ENCODE peak calls at places on chromosomes 4 and X, in seven cellular contexts. S is IMR-90, V is pancreas, M is mucosa of descending colon, B is H9, K is endothelial cell, J is fibroblast of mammary gland. A is an unnamed sample.

GRCh38 chr4:165175879-165176278 is 31.5 kb upstream of the KLHL2 start:
- DNase-seq in B (no peak), V (no peak), K (no peak), J (no peak), M (no peak), S (no peak), A (no peak)

GRCh38 chr4:85869156-85869555 is 394.2 kb downstream of the ARHGAP24 start:
- DNase-seq in V (no peak), J (no peak), K (no peak), S (no peak), B (no peak), M (no peak), A (no peak)

GRCh38 chr4:98996056-98996941 is 778 bp downstream of the METAP1 start:
- DNase-seq in B (no peak), S (peak; percentile 55), J (peak; percentile 28), M (no peak), K (no peak), V (no peak), A (no peak)

GRCh38 chr4:8821151-8821950 is 50.3 kb downstream of the HMX1 start:
- DNase-seq in S (no peak), J (no peak), B (no peak), K (peak; percentile 2), V (no peak), M (no peak), A (peak; percentile 48)

GRCh38 chrX:13520441-13520840 is 49.0 kb upstream of the EGFL6 start:
- DNase-seq in S (no peak), K (no peak), V (no peak), J (no peak), M (no peak), B (no peak), A (no peak)

GRCh38 chr4:138003248-138003647 is 238.9 kb downstream of the SLC7A11 start:
- DNase-seq in S (peak; percentile 51), B (no peak), M (no peak), V (no peak), J (peak; percentile 31), K (no peak), A (no peak)

GRCh38 chr4:135418353-135418752 is 1216.8 kb upstream of the PABPC4L start:
- DNase-seq in V (no peak), B (peak; percentile 32), S (peak; percentile 29), K (no peak), J (no peak), M (no peak), A (no peak)

GRCh38 chr4:92307156-92307555 is 3.4 kb downstream of the GRID2 start:
- DNase-seq in S (no peak), V (no peak), K (no peak), M (no peak), B (no peak), J (no peak), A (no peak)

GRCh38 chr4:2330119-2331042 is 68.5 kb upstream of the MXD4 start:
- DNase-seq in J (peak; percentile 94), V (no peak), S (peak; percentile 95), M (no peak), K (no peak), B (no peak), A (no peak)

GRCh38 chrX:10554612-10555270 is 65.6 kb downstream of the MID1 start:
- DNase-seq in V (no peak), B (no peak), J (no peak), M (no peak), K (no peak), S (no peak), A (no peak)

GRCh38 chrX:107227780-107228485 is 21.5 kb downstream of the DNAAF6 start:
- DNase-seq in B (no peak), S (no peak), M (no peak), K (no peak), V (no peak), J (no peak), A (no peak)

GRCh38 chr4:152074573-152074972 is 313.8 kb upstream of the GATB start:
- DNase-seq in V (no peak), B (no peak), J (no peak), M (no peak), S (no peak), K (no peak), A (no peak)

GRCh38 chrX:104187931-104188330 is 21.7 kb downstream of the FAM199X start:
- DNase-seq in K (no peak), J (no peak), V (no peak), B (no peak), M (no peak), S (no peak), A (no peak)

GRCh38 chrX:102339312-102340298 is 92.6 kb downstream of the NXF2 start:
- DNase-seq in B (peak; percentile 92), S (no peak), J (no peak), K (no peak), M (no peak), V (no peak), A (peak; percentile 58)

GRCh38 chr4:7128651-7129050 is 60.8 kb upstream of the GRPEL1 start:
- DNase-seq in M (no peak), B (no peak), J (no peak), V (no peak), K (no peak), S (no peak), A (no peak)

GRCh38 chr4:62517721-62518120 is 1317.6 kb downstream of the ADGRL3 start:
- DNase-seq in K (no peak), M (no peak), S (no peak), V (no peak), J (no peak), B (no peak), A (no peak)

GRCh38 chrX:96776966-96777365 is 92.3 kb downstream of the DIAPH2 start:
- DNase-seq in S (peak; percentile 28), K (no peak), J (peak; percentile 19), V (no peak), B (no peak), M (no peak), A (no peak)

GRCh38 chrX:45266456-45266855 is 65.8 kb upstream of the DIPK2B start:
- DNase-seq in M (no peak), S (no peak), B (no peak), J (peak; percentile 5), K (no peak), V (no peak), A (no peak)

GRCh38 chrX:154918060-154918483 is 31.9 kb downstream of the F8A1 start:
- DNase-seq in S (peak; percentile 80), K (peak; percentile 28), B (peak; percentile 66), V (no peak), M (no peak), J (peak; percentile 90), A (no peak)

GRCh38 chrX:70313503-70313902 is 23.6 kb downstream of the KIF4A start:
- DNase-seq in B (no peak), M (no peak), V (no peak), J (peak; percentile 48), K (no peak), S (peak; percentile 52), A (no peak)

GRCh38 chr4:159227378-159227777 is 124.5 kb downstream of the RAPGEF2 start:
- DNase-seq in J (peak; percentile 17), K (no peak), B (no peak), S (peak; percentile 39), V (no peak), M (no peak), A (no peak)

GRCh38 chr4:77220841-77221613 is 64.0 kb downstream of the CCNG2 start:
- DNase-seq in S (peak; percentile 54), B (no peak), M (no peak), V (no peak), J (peak; percentile 64), K (no peak), A (no peak)

GRCh38 chrX:72620550-72621145 is 48.0 kb upstream of the HDAC8 start:
- DNase-seq in K (no peak), J (peak; percentile 95), S (peak; percentile 89), B (no peak), M (no peak), V (peak; percentile 55), A (no peak)

GRCh38 chr4:5429747-5430146 is 278.6 kb downstream of the EVC2 start:
- DNase-seq in J (no peak), V (no peak), M (no peak), B (no peak), S (no peak), K (no peak), A (no peak)
- TF ChIP-seq CTCF in J (no peak), V (no peak), M (no peak), B (no peak), S (no peak), K (no peak), A (no peak)

GRCh38 chr4:121457278-121457875 is 76.6 kb upstream of the QRFPR start:
- DNase-seq in B (no peak), V (no peak), J (no peak), K (no peak), S (no peak), M (no peak), A (no peak)

GRCh38 chr4:121459056-121459455 is 78.2 kb upstream of the QRFPR start:
- DNase-seq in S (no peak), B (no peak), K (no peak), M (no peak), J (no peak), V (no peak), A (no peak)

GRCh38 chr4:121464854-121465253 is 84.0 kb upstream of the QRFPR start:
- DNase-seq in J (no peak), V (no peak), K (no peak), S (no peak), M (no peak), B (no peak), A (no peak)

DNA sequence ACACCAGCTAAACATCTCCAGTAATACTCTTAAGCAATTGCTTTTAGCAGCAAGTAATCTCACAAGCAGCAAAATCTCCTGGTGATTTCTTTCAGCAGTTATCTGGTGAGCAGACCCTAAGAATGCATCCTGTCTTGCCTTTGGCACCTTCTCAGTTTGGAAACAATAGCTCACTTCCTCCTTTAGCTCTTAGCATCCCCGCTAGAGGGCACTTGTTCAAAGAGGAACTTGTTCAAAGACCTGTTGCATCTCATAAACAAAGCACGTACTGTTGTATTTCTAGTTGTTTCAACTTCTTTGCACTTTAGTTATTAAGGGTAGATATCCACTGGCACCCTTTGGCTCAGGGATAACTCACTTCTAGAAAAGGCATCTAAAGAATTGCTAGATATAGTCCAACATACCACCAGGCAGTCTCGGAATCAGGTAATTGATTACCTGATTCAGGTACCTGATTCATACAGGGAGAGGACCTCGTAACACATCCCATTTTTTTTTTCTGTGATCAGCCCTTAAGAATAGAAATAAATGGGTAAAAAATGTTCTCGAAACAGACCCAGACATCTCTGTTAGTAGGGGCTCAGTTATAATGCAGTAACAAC is 81.9 kb upstream of the QRFPR start:
- DNase-seq in K (peak; percentile 51), B (peak; percentile 59), J (peak; percentile 76), V (no peak), M (no peak), S (peak; percentile 61), A (no peak)
- TF ChIP-seq CTCF in K (peak; percentile 35), B (peak; percentile 81), J (peak; percentile 82), V (peak; percentile 64), M (peak; percentile 22), S (peak; percentile 65), A (peak; percentile 80)

DNA sequence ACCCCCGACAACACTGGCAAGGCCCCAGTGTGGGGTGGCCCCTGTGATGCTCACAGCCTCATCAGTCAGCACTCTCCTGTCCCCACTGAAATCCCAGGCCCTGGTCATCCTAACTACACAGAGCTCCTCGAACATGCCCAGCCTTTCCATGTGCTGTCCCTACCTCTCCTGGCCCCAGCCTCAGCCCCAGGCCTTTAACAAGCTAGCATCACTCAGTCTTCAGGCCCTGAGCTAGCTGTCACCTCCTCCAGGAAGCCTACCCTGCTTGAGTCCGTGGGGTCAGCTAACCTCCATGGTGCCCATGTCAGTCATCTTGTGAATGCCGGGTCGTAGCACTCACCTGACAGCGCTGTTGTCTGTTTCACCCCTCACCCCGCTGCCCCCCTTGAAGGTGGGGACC is 25.6 kb upstream of the C4orf50 start:
- DNase-seq in B (no peak), J (no peak), K (no peak), V (no peak), M (no peak), S (no peak), A (no peak)
- TF ChIP-seq CTCF in B (no peak), J (no peak), K (no peak), V (no peak), M (no peak), S (no peak), A (no peak)

GRCh38 chrX:48854898-48855297 is 19.5 kb upstream of the PCSK1N start:
- DNase-seq in K (no peak), J (no peak), M (no peak), V (no peak), S (no peak), B (no peak), A (no peak)
- TF ChIP-seq CTCF in K (no peak), J (peak; percentile 16), M (no peak), V (no peak), S (no peak), B (peak; percentile 48), A (peak; percentile 30)